ENCODE peak calls at places on chromosome 1, in five cellular contexts. One of them, this sample, is unnamed.
A peak's percentile ranks its signal among the peaks of the same experiment; 100 is the strongest.

GRCh38 chr1:198915327-198916231 is 276.7 kb downstream of the PTPRC start:
- DNase-seq in caudate nucleus: no peak
- DNase-seq in thyroid gland: no peak
- DNase-seq in CD8-positive, alpha-beta T cell: no peak
- DNase-seq in adrenal gland: no peak
- DNase-seq in this sample: no peak

GRCh38 chr1:51519857-51520699 is 1.0 kb upstream of the EPS15 start:
- DNase-seq in CD8-positive, alpha-beta T cell: no peak
- DNase-seq in thyroid gland: no peak
- DNase-seq in caudate nucleus: no peak
- DNase-seq in adrenal gland: peak; percentile 43
- DNase-seq in this sample: no peak

GRCh38 chr1:11187458-11187857 is 1.7 kb upstream of the ANGPTL7 start:
- DNase-seq in caudate nucleus: no peak
- DNase-seq in thyroid gland: no peak
- DNase-seq in adrenal gland: no peak
- DNase-seq in CD8-positive, alpha-beta T cell: no peak
- DNase-seq in this sample: no peak

GRCh38 chr1:211631168-211631567 is 44.3 kb downstream of the NEK2 start:
- DNase-seq in adrenal gland: no peak
- DNase-seq in CD8-positive, alpha-beta T cell: no peak
- DNase-seq in caudate nucleus: no peak
- DNase-seq in thyroid gland: no peak
- DNase-seq in this sample: no peak

GRCh38 chr1:202200112-202200548 is 6.5 kb downstream of the LGR6 start:
- DNase-seq in CD8-positive, alpha-beta T cell: no peak
- DNase-seq in caudate nucleus: no peak
- DNase-seq in thyroid gland: no peak
- DNase-seq in adrenal gland: no peak
- DNase-seq in this sample: no peak

GRCh38 chr1:24849653-24850295 is 80.3 kb downstream of the RUNX3 start:
- DNase-seq in adrenal gland: no peak
- DNase-seq in caudate nucleus: no peak
- DNase-seq in CD8-positive, alpha-beta T cell: peak; percentile 25
- DNase-seq in thyroid gland: no peak
- DNase-seq in this sample: no peak

GRCh38 chr1:196152975-196153374 is 455.3 kb downstream of the KCNT2 start:
- DNase-seq in CD8-positive, alpha-beta T cell: no peak
- DNase-seq in caudate nucleus: no peak
- DNase-seq in thyroid gland: no peak
- DNase-seq in adrenal gland: no peak
- DNase-seq in this sample: no peak

GRCh38 chr1:241722984-241723383 is 70.9 kb downstream of the WDR64 start:
- DNase-seq in caudate nucleus: no peak
- DNase-seq in CD8-positive, alpha-beta T cell: no peak
- DNase-seq in thyroid gland: no peak
- DNase-seq in adrenal gland: no peak
- DNase-seq in this sample: no peak

GRCh38 chr1:160006312-160006940 is 25.4 kb downstream of the PIGM start:
- DNase-seq in caudate nucleus: no peak
- DNase-seq in thyroid gland: peak; percentile 84
- DNase-seq in adrenal gland: peak; percentile 53
- DNase-seq in CD8-positive, alpha-beta T cell: peak; percentile 73
- DNase-seq in this sample: peak; percentile 74

GRCh38 chr1:51236548-51237312 is 657 bp downstream of the RNF11 start:
- DNase-seq in thyroid gland: peak; percentile 44
- DNase-seq in caudate nucleus: no peak
- DNase-seq in CD8-positive, alpha-beta T cell: peak; percentile 46
- DNase-seq in adrenal gland: peak; percentile 60
- DNase-seq in this sample: peak; percentile 35

GRCh38 chr1:29452463-29453230 is 216.3 kb downstream of the PTPRU start:
- DNase-seq in adrenal gland: no peak
- DNase-seq in caudate nucleus: no peak
- DNase-seq in CD8-positive, alpha-beta T cell: no peak
- DNase-seq in thyroid gland: no peak
- DNase-seq in this sample: no peak

GRCh38 chr1:50368179-50369007 is 54.9 kb downstream of the DMRTA2 start:
- DNase-seq in caudate nucleus: no peak
- DNase-seq in thyroid gland: peak; percentile 45
- DNase-seq in adrenal gland: peak; percentile 38
- DNase-seq in CD8-positive, alpha-beta T cell: peak; percentile 30
- DNase-seq in this sample: peak; percentile 20

GRCh38 chr1:151759241-151759640 is 4.1 kb downstream of the MRPL9 start:
- DNase-seq in thyroid gland: no peak
- DNase-seq in caudate nucleus: no peak
- DNase-seq in adrenal gland: no peak
- DNase-seq in CD8-positive, alpha-beta T cell: no peak
- DNase-seq in this sample: no peak

GRCh38 chr1:112389689-112390088 is 6.3 kb upstream of the CTTNBP2NL start:
- DNase-seq in caudate nucleus: no peak
- DNase-seq in thyroid gland: no peak
- DNase-seq in CD8-positive, alpha-beta T cell: no peak
- DNase-seq in adrenal gland: no peak
- DNase-seq in this sample: no peak

GRCh38 chr1:28359592-28360239 is 9.8 kb upstream of the PHACTR4 start:
- DNase-seq in caudate nucleus: peak; percentile 2
- DNase-seq in CD8-positive, alpha-beta T cell: peak; percentile 75
- DNase-seq in thyroid gland: peak; percentile 83
- DNase-seq in adrenal gland: peak; percentile 67
- DNase-seq in this sample: peak; percentile 76

GRCh38 chr1:207091185-207091906 is 2.7 kb downstream of the C4BPB start:
- DNase-seq in thyroid gland: no peak
- DNase-seq in adrenal gland: no peak
- DNase-seq in caudate nucleus: no peak
- DNase-seq in CD8-positive, alpha-beta T cell: no peak
- DNase-seq in this sample: no peak

GRCh38 chr1:1431845-1432565 is 3.5 kb upstream of the VWA1 start:
- DNase-seq in caudate nucleus: no peak
- DNase-seq in thyroid gland: no peak
- DNase-seq in CD8-positive, alpha-beta T cell: no peak
- DNase-seq in adrenal gland: no peak
- DNase-seq in this sample: no peak

GRCh38 chr1:110292327-110292741 is 46.8 kb upstream of the RBM15 start:
- DNase-seq in caudate nucleus: no peak
- DNase-seq in adrenal gland: no peak
- DNase-seq in CD8-positive, alpha-beta T cell: no peak
- DNase-seq in thyroid gland: no peak
- DNase-seq in this sample: peak; percentile 14

GRCh38 chr1:1591452-1591851 is 8.5 kb downstream of the FNDC10 start:
- DNase-seq in adrenal gland: no peak
- DNase-seq in thyroid gland: no peak
- DNase-seq in caudate nucleus: no peak
- DNase-seq in CD8-positive, alpha-beta T cell: no peak
- DNase-seq in this sample: no peak

GRCh38 chr1:168343566-168343965 is 62.9 kb downstream of the TBX19 start:
- DNase-seq in caudate nucleus: no peak
- DNase-seq in CD8-positive, alpha-beta T cell: no peak
- DNase-seq in adrenal gland: no peak
- DNase-seq in thyroid gland: no peak
- DNase-seq in this sample: no peak

DNA sequence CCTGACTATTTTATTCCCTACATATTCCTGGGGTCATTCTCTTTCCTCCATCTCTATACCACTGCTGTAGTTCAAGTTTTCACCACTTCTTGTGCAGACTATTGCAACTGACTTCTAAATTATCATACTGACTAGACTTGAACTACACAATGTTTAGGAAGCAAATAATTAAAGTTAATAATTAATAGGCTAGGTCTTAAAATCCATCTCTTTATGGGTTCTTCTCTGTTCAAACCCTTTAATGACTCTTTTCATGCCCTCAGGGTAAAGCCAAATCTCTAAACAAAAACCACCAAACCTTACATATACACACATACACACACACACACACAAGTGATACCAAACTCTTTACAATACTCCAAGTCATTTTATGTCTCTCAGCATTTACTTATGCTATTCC is 22.3 kb upstream of the MOB3C start:
- DNase-seq in caudate nucleus: no peak
- DNase-seq in CD8-positive, alpha-beta T cell: no peak
- DNase-seq in adrenal gland: no peak
- DNase-seq in thyroid gland: no peak
- DNase-seq in this sample: no peak
- H3K27ac ChIP-seq in caudate nucleus: no peak overlapping the region
- H3K27ac ChIP-seq in CD8-positive, alpha-beta T cell: no peak overlapping the region
- H3K27ac ChIP-seq in adrenal gland: no peak overlapping the region
- H3K27ac ChIP-seq in thyroid gland: no peak overlapping the region
- H3K27ac ChIP-seq in this sample: no peak overlapping the region

GRCh38 chr1:31042656-31043055 is 22.9 kb downstream of the PUM1 start:
- DNase-seq in CD8-positive, alpha-beta T cell: no peak
- DNase-seq in adrenal gland: no peak
- DNase-seq in caudate nucleus: no peak
- DNase-seq in thyroid gland: no peak
- DNase-seq in this sample: no peak

GRCh38 chr1:31036749-31037500 is 28.6 kb downstream of the PUM1 start:
- DNase-seq in CD8-positive, alpha-beta T cell: no peak
- DNase-seq in thyroid gland: no peak
- DNase-seq in adrenal gland: no peak
- DNase-seq in caudate nucleus: no peak
- DNase-seq in this sample: no peak

GRCh38 chr1:31038360-31038759 is 27.2 kb downstream of the PUM1 start:
- DNase-seq in adrenal gland: no peak
- DNase-seq in CD8-positive, alpha-beta T cell: no peak
- DNase-seq in caudate nucleus: no peak
- DNase-seq in thyroid gland: no peak
- DNase-seq in this sample: no peak

GRCh38 chr1:31041529-31041928 is 24.0 kb downstream of the PUM1 start:
- DNase-seq in CD8-positive, alpha-beta T cell: no peak
- DNase-seq in adrenal gland: no peak
- DNase-seq in thyroid gland: no peak
- DNase-seq in caudate nucleus: no peak
- DNase-seq in this sample: no peak

GRCh38 chr1:31040038-31040437 is 25.5 kb downstream of the PUM1 start:
- DNase-seq in caudate nucleus: no peak
- DNase-seq in CD8-positive, alpha-beta T cell: no peak
- DNase-seq in thyroid gland: no peak
- DNase-seq in adrenal gland: no peak
- DNase-seq in this sample: no peak
- H3K27ac ChIP-seq in caudate nucleus: no peak overlapping the region
- H3K27ac ChIP-seq in CD8-positive, alpha-beta T cell: no peak overlapping the region
- H3K27ac ChIP-seq in thyroid gland: no peak overlapping the region
- H3K27ac ChIP-seq in adrenal gland: no peak overlapping the region
- H3K27ac ChIP-seq in this sample: no peak overlapping the region

GRCh38 chr1:154876842-154877369 is 6.8 kb upstream of the KCNN3 start:
- DNase-seq in caudate nucleus: no peak
- DNase-seq in thyroid gland: no peak
- DNase-seq in adrenal gland: no peak
- DNase-seq in CD8-positive, alpha-beta T cell: no peak
- DNase-seq in this sample: no peak

GRCh38 chr1:154880651-154881050 is 10.6 kb upstream of the KCNN3 start:
- DNase-seq in caudate nucleus: no peak
- DNase-seq in CD8-positive, alpha-beta T cell: no peak
- DNase-seq in thyroid gland: no peak
- DNase-seq in adrenal gland: no peak
- DNase-seq in this sample: no peak

GRCh38 chr1:154878371-154879355 is 8.6 kb upstream of the KCNN3 start:
- DNase-seq in thyroid gland: peak; percentile 79
- DNase-seq in caudate nucleus: no peak
- DNase-seq in adrenal gland: peak; percentile 77
- DNase-seq in CD8-positive, alpha-beta T cell: peak; percentile 74
- DNase-seq in this sample: peak; percentile 73

GRCh38 chr1:154874465-154874864 is 4.4 kb upstream of the KCNN3 start:
- DNase-seq in adrenal gland: no peak
- DNase-seq in CD8-positive, alpha-beta T cell: no peak
- DNase-seq in caudate nucleus: no peak
- DNase-seq in thyroid gland: no peak
- DNase-seq in this sample: no peak

DNA sequence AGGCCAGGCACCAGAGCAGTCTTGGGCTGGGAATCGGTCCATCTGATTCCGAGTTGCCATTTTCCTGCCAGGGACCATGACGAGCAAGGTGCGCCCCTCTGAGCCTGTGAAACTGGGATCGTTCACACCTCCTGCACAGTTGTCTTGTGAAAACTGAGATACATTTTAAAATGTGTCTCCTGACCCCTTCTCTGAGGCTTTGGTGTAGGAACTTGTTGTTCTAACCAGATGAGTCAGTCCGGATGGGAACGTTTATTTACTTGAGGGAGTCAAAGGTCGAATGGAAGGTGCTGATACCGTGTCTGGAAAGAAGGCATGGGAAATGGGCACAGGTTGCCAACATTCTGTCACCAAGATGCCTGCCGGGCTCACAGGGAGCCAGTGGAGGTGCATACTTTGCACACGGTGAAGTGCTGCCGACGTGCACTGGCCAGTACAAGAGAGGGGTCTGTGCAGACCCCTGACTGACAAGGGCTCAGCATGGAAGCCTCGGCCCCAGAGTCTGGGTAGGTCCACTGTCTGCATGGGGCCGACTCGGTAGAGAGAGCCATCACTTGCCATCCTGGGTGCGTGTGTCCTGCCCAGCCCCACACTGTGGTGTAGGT is 7.4 kb upstream of the KCNN3 start:
- DNase-seq in CD8-positive, alpha-beta T cell: no peak
- DNase-seq in caudate nucleus: no peak
- DNase-seq in adrenal gland: no peak
- DNase-seq in thyroid gland: no peak
- DNase-seq in this sample: no peak
- H3K27ac ChIP-seq in CD8-positive, alpha-beta T cell: no peak overlapping the region
- H3K27ac ChIP-seq in caudate nucleus: no peak overlapping the region
- H3K27ac ChIP-seq in adrenal gland: no peak overlapping the region
- H3K27ac ChIP-seq in thyroid gland: no peak overlapping the region
- H3K27ac ChIP-seq in this sample: peak overlapping the region; percentile 13

GRCh38 chr1:209835782-209836298 is 8.1 kb downstream of the UTP25 start:
- DNase-seq in adrenal gland: no peak
- DNase-seq in thyroid gland: no peak
- DNase-seq in CD8-positive, alpha-beta T cell: no peak
- DNase-seq in caudate nucleus: no peak
- DNase-seq in this sample: no peak

GRCh38 chr1:209837671-209838070 is 9.9 kb downstream of the UTP25 start:
- DNase-seq in thyroid gland: no peak
- DNase-seq in CD8-positive, alpha-beta T cell: no peak
- DNase-seq in adrenal gland: no peak
- DNase-seq in caudate nucleus: no peak
- DNase-seq in this sample: no peak

GRCh38 chr1:209840611-209841010 is 12.8 kb downstream of the UTP25 start:
- DNase-seq in adrenal gland: no peak
- DNase-seq in thyroid gland: no peak
- DNase-seq in caudate nucleus: no peak
- DNase-seq in CD8-positive, alpha-beta T cell: no peak
- DNase-seq in this sample: no peak

GRCh38 chr1:209838537-209838936 is 10.8 kb downstream of the UTP25 start:
- DNase-seq in thyroid gland: no peak
- DNase-seq in caudate nucleus: no peak
- DNase-seq in adrenal gland: no peak
- DNase-seq in CD8-positive, alpha-beta T cell: no peak
- DNase-seq in this sample: no peak

DNA sequence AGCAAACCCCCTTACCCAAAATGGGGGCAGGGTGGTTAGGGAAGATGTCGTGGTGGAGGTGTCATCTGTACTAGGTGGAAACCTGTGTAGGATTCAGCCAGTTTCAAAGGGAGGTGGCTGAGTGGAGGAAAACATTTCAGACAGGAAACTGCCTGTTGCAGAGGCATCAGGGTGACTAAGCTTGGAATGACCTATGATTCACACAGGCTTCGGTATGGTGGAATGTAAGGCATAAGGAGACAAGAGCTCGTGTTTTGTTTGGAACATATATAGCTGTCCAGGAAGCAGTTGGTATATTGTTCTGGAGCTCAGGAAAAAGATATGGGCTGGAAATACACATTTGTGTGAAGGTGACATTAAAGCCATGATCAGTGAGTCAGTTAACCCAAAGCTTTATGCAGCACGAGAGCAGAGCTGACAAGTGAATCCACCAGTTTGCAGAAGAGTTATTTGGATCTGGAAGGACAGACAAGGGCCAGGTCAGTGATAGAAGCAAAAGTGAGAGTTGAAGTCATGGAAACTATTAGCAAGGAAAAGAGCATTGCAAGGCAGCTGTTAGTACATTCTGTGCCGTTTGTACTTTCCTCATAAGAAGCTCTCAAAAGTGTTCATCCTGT is 12.2 kb downstream of the UTP25 start:
- DNase-seq in adrenal gland: peak; percentile 37
- DNase-seq in thyroid gland: no peak
- DNase-seq in CD8-positive, alpha-beta T cell: no peak
- DNase-seq in caudate nucleus: no peak
- DNase-seq in this sample: no peak
- H3K27ac ChIP-seq in adrenal gland: peak overlapping the region; percentile 67
- H3K27ac ChIP-seq in thyroid gland: no peak overlapping the region
- H3K27ac ChIP-seq in CD8-positive, alpha-beta T cell: no peak overlapping the region
- H3K27ac ChIP-seq in caudate nucleus: peak overlapping the region; percentile 42
- H3K27ac ChIP-seq in this sample: no peak overlapping the region

This sample was measured in prostate gland.